ENCODE peak calls at places on chromosome 16, in ten cellular contexts. A is NAMALWA; P is substantia nigra; G is midbrain; J is Caki2; O is neural crest cell; I is transverse colon; F is AG08396; X is activated CD8-positive, alpha-beta T cell treated with anti-CD3 and anti-CD28 coated beads, Interleukin-2, amount 10 ng/mL, durations not matched to agents 7 days and 5 days; N is T-helper 2 cell. C is an unnamed sample.

GRCh38 chr16:56888806-56889205 is 23.8 kb downstream of the SLC12A3 start:
- DNase-seq in A (peak), P (no peak), G (no peak), J (no peak), O (no peak), I (peak), F (no peak), X (no peak), N (no peak), C (no peak)

GRCh38 chr16:18932243-18932997 is 6.2 kb upstream of the SMG1 start:
- DNase-seq in A (no peak), P (no peak), G (no peak), J (peak), O (no peak), I (no peak), F (peak), X (no peak), N (no peak), C (peak)

GRCh38 chr16:12123462-12123861 is 146.9 kb downstream of the SNX29 start:
- DNase-seq in A (no peak), P (no peak), G (no peak), J (no peak), O (no peak), I (no peak), F (no peak), X (no peak), N (no peak), C (no peak)

GRCh38 chr16:56234737-56235136 is 43.4 kb downstream of the GNAO1 start:
- DNase-seq in A (no peak), P (no peak), G (no peak), J (no peak), O (no peak), I (no peak), F (no peak), X (no peak), N (no peak), C (no peak)

GRCh38 chr16:9090101-9090959 is 1.1 kb upstream of the HAPSTR1 start:
- DNase-seq in A (no peak), P (peak), G (peak), J (no peak), O (peak), I (peak), F (peak), X (peak), N (peak), C (peak)

GRCh38 chr16:85524630-85525463 is 88.3 kb upstream of the GSE1 start:
- DNase-seq in A (no peak), P (no peak), G (peak), J (no peak), O (no peak), I (no peak), F (no peak), X (no peak), N (no peak), C (no peak)

GRCh38 chr16:53291757-53292392 is 142.4 kb upstream of the RBL2 start:
- DNase-seq in A (no peak), P (no peak), G (no peak), J (no peak), O (no peak), I (no peak), F (no peak), X (no peak), N (no peak), C (peak)

GRCh38 chr16:58883131-58883530 is 149.0 kb upstream of the GOT2 start:
- DNase-seq in A (no peak), P (no peak), G (no peak), J (no peak), O (no peak), I (no peak), F (no peak), X (no peak), N (no peak), C (no peak)

GRCh38 chr16:56189990-56190902 is 1.0 kb upstream of the GNAO1 start:
- DNase-seq in A (no peak), P (no peak), G (peak), J (no peak), O (peak), I (no peak), F (no peak), X (no peak), N (no peak), C (peak)

GRCh38 chr16:30600215-30600614 is 10.0 kb downstream of the ZNF689 start:
- DNase-seq in A (no peak), P (no peak), G (no peak), J (no peak), O (no peak), I (no peak), F (no peak), X (no peak), N (no peak), C (no peak)

GRCh38 chr16:75023019-75023418 is 24.2 kb downstream of the ZNRF1 start:
- DNase-seq in A (no peak), P (no peak), G (no peak), J (no peak), O (no peak), I (no peak), F (no peak), X (no peak), N (no peak), C (peak)

GRCh38 chr16:17397499-17397891 is 73.3 kb downstream of the XYLT1 start:
- DNase-seq in A (peak), P (no peak), G (peak), J (peak), O (no peak), I (peak), F (peak), X (no peak), N (no peak), C (peak)

GRCh38 chr16:73254983-73255382 is 207.1 kb upstream of the ZFHX3 start:
- DNase-seq in A (no peak), P (no peak), G (no peak), J (peak), O (no peak), I (no peak), F (no peak), X (no peak), N (no peak), C (no peak)

GRCh38 chr16:85227924-85228462 is 115.7 kb upstream of the CIBAR2 start:
- DNase-seq in A (peak), P (no peak), G (no peak), J (no peak), O (no peak), I (no peak), F (peak), X (no peak), N (no peak), C (peak)

GRCh38 chr16:20166531-20167235 is 93.0 kb upstream of the GPR139 start:
- DNase-seq in A (no peak), P (no peak), G (no peak), J (peak), O (no peak), I (no peak), F (no peak), X (no peak), N (no peak), C (no peak)

GRCh38 chr16:79605999-79606398 is 5.5 kb upstream of the MAF start:
- DNase-seq in A (no peak), P (no peak), G (no peak), J (no peak), O (no peak), I (no peak), F (no peak), X (no peak), N (no peak), C (peak)

GRCh38 chr16:22402191-22402590 is 27.8 kb upstream of the CDR2 start:
- DNase-seq in A (no peak), P (no peak), G (no peak), J (no peak), O (no peak), I (no peak), F (no peak), X (no peak), N (no peak), C (peak)

GRCh38 chr16:4426021-4426684 is 485 bp downstream of the DNAJA3 start:
- DNase-seq in A (no peak), P (no peak), G (no peak), J (no peak), O (no peak), I (no peak), F (peak), X (no peak), N (peak), C (peak)

GRCh38 chr16:2817496-2818277 is 650 bp downstream of the PRSS21 start:
- DNase-seq in A (no peak), P (no peak), G (no peak), J (no peak), O (no peak), I (peak), F (no peak), X (no peak), N (peak), C (no peak)

GRCh38 chr16:87465306-87465705 is 27.5 kb downstream of the ZCCHC14 start:
- DNase-seq in A (no peak), P (no peak), G (no peak), J (peak), O (no peak), I (peak), F (peak), X (no peak), N (no peak), C (peak)

GRCh38 chr16:73610605-73611177 is 562.8 kb upstream of the ZFHX3 start:
- DNase-seq in A (no peak), P (no peak), G (no peak), J (no peak), O (no peak), I (no peak), F (no peak), X (no peak), N (no peak), C (no peak)

GRCh38 chr16:2008631-2009301 is 855 bp downstream of the ZNF598 start:
- DNase-seq in A (peak), P (no peak), G (no peak), J (no peak), O (no peak), I (no peak), F (peak), X (peak), N (peak), C (peak)

GRCh38 chr16:2473999-2474876 is 689 bp upstream of the TBC1D24 start:
- DNase-seq in A (peak), P (no peak), G (peak), J (peak), O (peak), I (peak), F (peak), X (peak), N (peak), C (peak)

GRCh38 chr16:70738083-70738977 is 52.5 kb upstream of the MTSS2 start:
- DNase-seq in A (peak), P (no peak), G (peak), J (peak), O (peak), I (peak), F (peak), X (peak), N (peak), C (peak)

GRCh38 chr16:8094696-8095095 is 495.6 kb downstream of the TMEM114 start:
- DNase-seq in A (no peak), P (no peak), G (no peak), J (no peak), O (no peak), I (no peak), F (no peak), X (no peak), N (no peak), C (no peak)

GRCh38 chr16:337975-338575 is 14.4 kb downstream of the AXIN1 start:
- DNase-seq in A (no peak), P (no peak), G (no peak), J (no peak), O (no peak), I (no peak), F (no peak), X (no peak), N (no peak), C (no peak)

GRCh38 chr16:30703971-30704370 is 5.0 kb downstream of the SRCAP start:
- DNase-seq in A (no peak), P (no peak), G (no peak), J (no peak), O (no peak), I (no peak), F (no peak), X (no peak), N (no peak), C (no peak)

GRCh38 chr16:22318690-22319358 is 21.6 kb downstream of the POLR3E start:
- DNase-seq in A (peak), P (no peak), G (no peak), J (peak), O (peak), I (peak), F (peak), X (peak), N (peak), C (peak)

GRCh38 chr16:24309222-24309905 is 53.2 kb downstream of the CACNG3 start:
- DNase-seq in A (no peak), P (no peak), G (no peak), J (peak), O (no peak), I (no peak), F (no peak), X (no peak), N (peak), C (peak)

GRCh38 chr16:53056528-53056881 is 1.7 kb downstream of the CHD9 start:
- DNase-seq in A (no peak), P (no peak), G (no peak), J (no peak), O (no peak), I (peak), F (no peak), X (no peak), N (no peak), C (peak)

GRCh38 chr16:81573533-81573932 is 128.9 kb downstream of the CMIP start:
- DNase-seq in A (no peak), P (no peak), G (no peak), J (no peak), O (no peak), I (no peak), F (no peak), X (no peak), N (no peak), C (no peak)

GRCh38 chr16:64242510-64242909 is 879.4 kb downstream of the CDH11 start:
- DNase-seq in A (no peak), P (no peak), G (no peak), J (no peak), O (no peak), I (no peak), F (no peak), X (no peak), N (no peak), C (no peak)

GRCh38 chr16:11094075-11094593 is 149.8 kb downstream of the CLEC16A start:
- DNase-seq in A (peak), P (no peak), G (no peak), J (no peak), O (no peak), I (peak), F (peak), X (peak), N (peak), C (no peak)

C was measured in GM23248.